ENCODE peak calls at places on chromosomes 5 and 9, in four cellular contexts. One of them, this sample, is unnamed. For H3K36me3, the result is how much of the 10 kb centered on the place peaks cover.

GRCh38 chr9:134895849-134896833 is 15.5 kb downstream of the FCN2 start:
- DNase-seq in body of pancreas: peak
- DNase-seq in stomach: peak
- DNase-seq in heart left ventricle: no peak
- DNase-seq in this sample: peak

GRCh38 chr5:171644536-171644935 is 141.1 kb upstream of the SMIM23 start:
- DNase-seq in heart left ventricle: no peak
- DNase-seq in body of pancreas: no peak
- DNase-seq in stomach: no peak
- DNase-seq in this sample: no peak

GRCh38 chr5:57431816-57432215 is 50.8 kb downstream of the ACTBL2 start:
- DNase-seq in body of pancreas: no peak
- DNase-seq in stomach: no peak
- DNase-seq in heart left ventricle: no peak
- DNase-seq in this sample: no peak

GRCh38 chr5:72276219-72276752 is 43.8 kb downstream of the MRPS27 start:
- DNase-seq in stomach: no peak
- DNase-seq in body of pancreas: no peak
- DNase-seq in heart left ventricle: no peak
- DNase-seq in this sample: no peak

GRCh38 chr9:129841071-129841470 is 5.8 kb downstream of the USP20 start:
- DNase-seq in stomach: no peak
- DNase-seq in body of pancreas: peak
- DNase-seq in heart left ventricle: no peak
- DNase-seq in this sample: no peak

GRCh38 chr9:127773245-127773644 is 5.2 kb downstream of the SH2D3C start:
- DNase-seq in body of pancreas: no peak
- DNase-seq in stomach: no peak
- DNase-seq in heart left ventricle: no peak
- DNase-seq in this sample: no peak

GRCh38 chr5:132411382-132411925 is 41.9 kb downstream of the SLC22A5 start:
- DNase-seq in body of pancreas: peak
- DNase-seq in stomach: peak
- DNase-seq in heart left ventricle: no peak
- DNase-seq in this sample: peak

GRCh38 chr5:43362725-43363435 is 49.3 kb downstream of the CCL28 start:
- DNase-seq in heart left ventricle: no peak
- DNase-seq in body of pancreas: no peak
- DNase-seq in stomach: no peak
- DNase-seq in this sample: no peak

GRCh38 chr9:86795861-86796497 is 151.3 kb downstream of the GAS1 start:
- DNase-seq in stomach: no peak
- DNase-seq in body of pancreas: peak
- DNase-seq in heart left ventricle: no peak
- DNase-seq in this sample: no peak

GRCh38 chr5:149265559-149265958 is 6.1 kb upstream of the AFAP1L1 start:
- DNase-seq in body of pancreas: no peak
- DNase-seq in stomach: no peak
- DNase-seq in heart left ventricle: no peak
- DNase-seq in this sample: no peak

GRCh38 chr5:172725785-172726184 is 45.2 kb downstream of the DUSP1 start:
- DNase-seq in stomach: no peak
- DNase-seq in heart left ventricle: peak
- DNase-seq in body of pancreas: no peak
- DNase-seq in this sample: no peak

GRCh38 chr5:116301110-116301509 is 216.3 kb downstream of the COMMD10 start:
- DNase-seq in heart left ventricle: no peak
- DNase-seq in body of pancreas: no peak
- DNase-seq in stomach: no peak
- DNase-seq in this sample: no peak

GRCh38 chr5:106784846-106785245 is 885.9 kb downstream of the EFNA5 start:
- DNase-seq in stomach: no peak
- DNase-seq in body of pancreas: no peak
- DNase-seq in heart left ventricle: no peak
- DNase-seq in this sample: no peak

GRCh38 chr9:131273791-131274673 is 2.3 kb downstream of the FAM78A start:
- DNase-seq in heart left ventricle: no peak
- DNase-seq in stomach: no peak
- DNase-seq in body of pancreas: no peak
- DNase-seq in this sample: no peak

GRCh38 chr9:97425336-97425991 is 13.6 kb downstream of the TDRD7 start:
- DNase-seq in body of pancreas: no peak
- DNase-seq in stomach: no peak
- DNase-seq in heart left ventricle: no peak
- DNase-seq in this sample: no peak

GRCh38 chr5:147887026-147887627 is 8.6 kb downstream of the SCGB3A2 start:
- DNase-seq in stomach: no peak
- DNase-seq in heart left ventricle: no peak
- DNase-seq in body of pancreas: peak
- DNase-seq in this sample: no peak

GRCh38 chr5:57221049-57221568 is 47.2 kb downstream of the GPBP1 start:
- DNase-seq in heart left ventricle: no peak
- DNase-seq in body of pancreas: no peak
- DNase-seq in stomach: no peak
- DNase-seq in this sample: no peak

GRCh38 chr5:53893626-53894025 is 333.2 kb downstream of the NDUFS4 start:
- DNase-seq in stomach: no peak
- DNase-seq in heart left ventricle: no peak
- DNase-seq in body of pancreas: no peak
- DNase-seq in this sample: no peak

GRCh38 chr5:175922192-175922885 is 45.8 kb downstream of the THOC3 start:
- DNase-seq in stomach: no peak
- DNase-seq in body of pancreas: no peak
- DNase-seq in heart left ventricle: no peak
- DNase-seq in this sample: no peak

GRCh38 chr5:134594797-134595457 is 37.7 kb downstream of the SAR1B start:
- DNase-seq in heart left ventricle: no peak
- DNase-seq in body of pancreas: no peak
- DNase-seq in stomach: no peak
- DNase-seq in this sample: no peak

GRCh38 chr5:151954271-151954670 is 29.6 kb upstream of the GLRA1 start:
- DNase-seq in heart left ventricle: no peak
- DNase-seq in stomach: no peak
- DNase-seq in body of pancreas: no peak
- DNase-seq in this sample: no peak

GRCh38 chr9:127158995-127159801 is 36.8 kb upstream of the ANGPTL2 start:
- DNase-seq in heart left ventricle: no peak
- DNase-seq in stomach: peak
- DNase-seq in body of pancreas: peak
- DNase-seq in this sample: peak

GRCh38 chr5:113192541-113192940 is 215.9 kb downstream of the DCP2 start:
- DNase-seq in stomach: no peak
- DNase-seq in body of pancreas: no peak
- DNase-seq in heart left ventricle: no peak
- DNase-seq in this sample: no peak

GRCh38 chr9:72930828-72931227 is 22.0 kb downstream of the ALDH1A1 start:
- DNase-seq in heart left ventricle: no peak
- DNase-seq in body of pancreas: no peak
- DNase-seq in stomach: no peak
- DNase-seq in this sample: no peak

GRCh38 chr9:72928042-72928507 is 24.8 kb downstream of the ALDH1A1 start:
- DNase-seq in heart left ventricle: no peak
- DNase-seq in body of pancreas: no peak
- DNase-seq in stomach: no peak
- DNase-seq in this sample: no peak

GRCh38 chr9:72931437-72931836 is 21.4 kb downstream of the ALDH1A1 start:
- DNase-seq in heart left ventricle: no peak
- DNase-seq in body of pancreas: no peak
- DNase-seq in stomach: no peak
- DNase-seq in this sample: no peak

GRCh38 chr9:72931897-72932296 is 21.0 kb downstream of the ALDH1A1 start:
- DNase-seq in stomach: no peak
- DNase-seq in heart left ventricle: no peak
- DNase-seq in body of pancreas: no peak
- DNase-seq in this sample: no peak

DNA sequence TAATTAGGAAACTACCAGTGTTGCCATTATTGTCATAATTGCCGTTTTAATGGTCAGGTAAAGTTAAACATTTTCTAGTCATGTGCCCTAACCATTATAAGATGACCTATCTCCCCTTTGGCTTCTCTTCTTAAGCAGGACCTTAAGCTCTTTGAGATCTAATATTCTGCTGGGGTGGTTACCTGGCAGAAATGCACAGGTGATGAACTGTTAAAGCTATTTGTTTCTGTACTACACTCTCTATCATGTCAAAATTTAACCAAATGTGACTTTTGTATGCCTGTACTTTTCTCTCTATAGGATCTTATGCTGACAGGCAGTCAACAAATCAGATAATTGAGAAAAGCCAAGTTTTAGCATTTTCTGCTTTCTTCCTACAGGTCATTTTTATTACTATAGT is 23.3 kb downstream of the ALDH1A1 start:
- DNase-seq in body of pancreas: no peak
- DNase-seq in heart left ventricle: no peak
- DNase-seq in stomach: no peak
- DNase-seq in this sample: no peak
- TF ChIP-seq POLR2A in body of pancreas: no peak
- TF ChIP-seq POLR2A in heart left ventricle: no peak
- TF ChIP-seq POLR2A in stomach: no peak
- TF ChIP-seq POLR2A in this sample: no peak

GRCh38 chr9:37582548-37583157 is 6.5 kb upstream of the FBXO10 start:
- DNase-seq in body of pancreas: no peak
- DNase-seq in heart left ventricle: no peak
- DNase-seq in stomach: no peak
- DNase-seq in this sample: no peak
- H3K36me3 ChIP-seq in body of pancreas: under half
- H3K36me3 ChIP-seq in heart left ventricle: half or more
- H3K36me3 ChIP-seq in stomach: half or more
- H3K36me3 ChIP-seq in this sample: under half

GRCh38 chr5:170634236-170634990 is 130.6 kb downstream of the KCNIP1 start:
- DNase-seq in heart left ventricle: no peak
- DNase-seq in body of pancreas: no peak
- DNase-seq in stomach: no peak
- DNase-seq in this sample: no peak

GRCh38 chr5:170632985-170633234 is 129.1 kb downstream of the KCNIP1 start:
- DNase-seq in stomach: peak
- DNase-seq in heart left ventricle: peak
- DNase-seq in body of pancreas: peak
- DNase-seq in this sample: no peak

GRCh38 chr5:170631471-170632195 is 127.8 kb downstream of the KCNIP1 start:
- DNase-seq in heart left ventricle: no peak
- DNase-seq in body of pancreas: peak
- DNase-seq in stomach: no peak
- DNase-seq in this sample: no peak

GRCh38 chr5:170632266-170632984 is 128.6 kb downstream of the KCNIP1 start:
- DNase-seq in body of pancreas: no peak
- DNase-seq in stomach: no peak
- DNase-seq in heart left ventricle: no peak
- DNase-seq in this sample: no peak

DNA sequence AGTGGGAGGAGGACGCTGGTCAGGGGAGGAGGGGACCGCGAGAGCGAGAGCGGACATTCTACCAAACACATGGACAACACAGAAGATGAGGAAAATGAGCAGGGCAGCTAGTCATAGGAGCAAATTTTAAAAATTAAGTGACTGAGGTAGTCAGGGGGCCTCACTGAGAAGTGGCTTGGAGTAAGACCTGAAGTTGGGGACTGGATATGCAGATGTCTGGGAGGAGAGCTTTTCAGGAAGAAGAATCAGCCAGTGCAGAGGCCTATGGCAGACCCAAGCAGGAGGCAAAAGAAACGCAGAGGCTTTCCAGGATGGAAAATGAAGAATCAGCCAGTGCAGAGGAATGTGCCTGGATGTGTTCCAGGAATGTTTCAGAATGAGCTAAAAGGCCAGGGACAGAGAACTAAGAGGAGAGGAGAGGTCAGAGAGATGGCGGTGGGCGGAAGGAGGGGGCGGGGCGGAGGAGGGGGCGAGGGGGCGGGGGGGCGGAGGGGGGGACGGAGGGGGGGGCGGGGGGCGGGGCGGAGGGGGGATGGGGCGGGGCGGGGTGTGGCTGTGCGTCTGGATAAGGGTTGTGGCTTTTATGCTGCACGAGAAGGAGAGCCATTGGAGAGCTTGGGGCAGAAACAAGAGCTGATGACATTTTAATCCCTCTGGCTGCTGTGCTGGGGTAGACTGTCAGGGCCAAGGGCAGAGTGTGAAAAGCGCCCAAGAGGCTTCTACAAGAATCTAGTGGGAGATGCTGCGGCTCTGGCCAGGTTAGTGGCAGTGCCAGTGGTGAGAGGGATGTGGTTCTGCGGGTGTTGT is 129.6 kb downstream of the KCNIP1 start:
- DNase-seq in body of pancreas: peak
- DNase-seq in heart left ventricle: no peak
- DNase-seq in stomach: no peak
- DNase-seq in this sample: no peak
- H3K4me3 ChIP-seq in body of pancreas: no peak
- H3K4me3 ChIP-seq in heart left ventricle: peak
- H3K4me3 ChIP-seq in stomach: peak
- H3K4me3 ChIP-seq in this sample: peak

GRCh38 chr9:137278061-137278912 is 761 bp downstream of the TOR4A start:
- DNase-seq in body of pancreas: no peak
- DNase-seq in stomach: no peak
- DNase-seq in heart left ventricle: peak
- DNase-seq in this sample: no peak

GRCh38 chr9:137276757-137277328 is 683 bp upstream of the TOR4A start:
- DNase-seq in body of pancreas: peak
- DNase-seq in heart left ventricle: peak
- DNase-seq in stomach: peak
- DNase-seq in this sample: no peak

GRCh38 chr9:137278913-137279711 is 1.6 kb downstream of the TOR4A start:
- DNase-seq in body of pancreas: no peak
- DNase-seq in heart left ventricle: peak
- DNase-seq in stomach: no peak
- DNase-seq in this sample: peak

GRCh38 chr9:137275937-137276756 is 1.4 kb upstream of the TOR4A start:
- DNase-seq in heart left ventricle: no peak
- DNase-seq in stomach: no peak
- DNase-seq in body of pancreas: no peak
- DNase-seq in this sample: no peak

GRCh38 chr9:137277329-137278041 is at the start of gene TOR4A:
- DNase-seq in body of pancreas: peak
- DNase-seq in heart left ventricle: peak
- DNase-seq in stomach: peak
- DNase-seq in this sample: peak
- TF ChIP-seq POLR2A in body of pancreas: peak
- TF ChIP-seq POLR2A in heart left ventricle: peak
- TF ChIP-seq POLR2A in stomach: peak
- TF ChIP-seq POLR2A in this sample: no peak

GRCh38 chr9:102237520-102237919 is 499.1 kb upstream of the GRIN3A start:
- DNase-seq in heart left ventricle: no peak
- DNase-seq in stomach: no peak
- DNase-seq in body of pancreas: no peak
- DNase-seq in this sample: no peak

DNA sequence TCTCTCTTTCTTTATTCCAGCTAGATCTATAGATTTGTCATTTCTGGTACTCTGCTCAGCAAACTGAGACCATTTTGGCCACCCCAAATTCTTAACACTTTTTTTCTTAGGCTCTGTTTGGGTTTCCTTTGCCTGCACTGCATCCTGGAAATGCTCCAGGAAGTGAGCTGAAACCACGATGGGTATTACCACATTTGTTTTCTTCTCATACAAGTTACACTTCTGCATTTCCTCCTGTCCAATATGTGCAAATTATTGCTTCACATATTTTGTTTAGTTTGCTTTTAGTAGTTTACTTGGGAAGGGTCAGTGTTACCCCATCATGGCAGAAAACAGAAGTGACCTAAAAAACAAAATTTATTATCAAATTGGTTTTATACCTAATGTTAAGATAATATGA is 498.6 kb upstream of the GRIN3A start:
- DNase-seq in stomach: no peak
- DNase-seq in body of pancreas: no peak
- DNase-seq in heart left ventricle: no peak
- DNase-seq in this sample: no peak
- H3K36me3 ChIP-seq in stomach: under half
- H3K36me3 ChIP-seq in body of pancreas: under half
- H3K36me3 ChIP-seq in heart left ventricle: under half
- H3K36me3 ChIP-seq in this sample: under half